ENCODE peak calls at places on chromosome 13, in four cellular contexts. C is neural progenitor cell; Q is CD4-positive, CD25-positive, alpha-beta regulatory T cell; T is lower lobe of right lung. Z is an unnamed sample. For H3K9me3, the result is how much of the 10 kb centered on the place peaks cover.

GRCh38 chr13:24159921-24160324 is 597 bp upstream of the SPATA13 start:
- DNase-seq in C (peak), T (no peak), Q (no peak), Z (no peak)

GRCh38 chr13:27174766-27175455 is 3.3 kb upstream of the USP12 start:
- DNase-seq in T (no peak), C (no peak), Q (no peak), Z (no peak)

GRCh38 chr13:39196957-39197644 is 158.8 kb downstream of the NHLRC3 start:
- DNase-seq in Q (no peak), C (no peak), T (no peak), Z (no peak)

GRCh38 chr13:98997738-98998641 is 20.1 kb upstream of the DOCK9 start:
- DNase-seq in T (no peak), C (no peak), Q (no peak), Z (no peak)

GRCh38 chr13:109246001-109246400 is 540.4 kb downstream of the IRS2 start:
- DNase-seq in Q (no peak), T (no peak), C (peak), Z (no peak)

GRCh38 chr13:106617561-106617960 is 49.6 kb upstream of the ARGLU1 start:
- DNase-seq in C (peak), T (no peak), Q (no peak), Z (no peak)

GRCh38 chr13:24670927-24671326 is 9.3 kb upstream of the ATP12A start:
- DNase-seq in C (peak), Q (no peak), T (no peak), Z (peak)

GRCh38 chr13:22648325-22648758 is 532.4 kb upstream of the SGCG start:
- DNase-seq in Q (no peak), C (peak), T (no peak), Z (no peak)

GRCh38 chr13:44063881-44064280 is 184.2 kb downstream of the LACC1 start:
- DNase-seq in Q (no peak), C (no peak), T (no peak), Z (no peak)

GRCh38 chr13:110163020-110163658 is 143.8 kb downstream of the COL4A1 start:
- DNase-seq in C (no peak), T (no peak), Q (no peak), Z (no peak)

GRCh38 chr13:51858433-51859247 is 3.1 kb upstream of the CCDC70 start:
- DNase-seq in T (no peak), C (peak), Q (no peak), Z (no peak)

GRCh38 chr13:52097197-52097596 is 31.7 kb downstream of the NEK5 start:
- DNase-seq in Q (no peak), C (no peak), T (no peak), Z (no peak)

GRCh38 chr13:75770164-75771145 is 134.3 kb downstream of the LMO7 start:
- DNase-seq in C (no peak), Q (no peak), T (no peak), Z (no peak)

GRCh38 chr13:58318495-58319167 is 687.1 kb downstream of the PCDH17 start:
- DNase-seq in T (no peak), Q (no peak), C (no peak), Z (no peak)

GRCh38 chr13:23898101-23898500 is 799 bp upstream of the C1QTNF9B start:
- DNase-seq in Q (no peak), C (no peak), T (no peak), Z (no peak)

GRCh38 chr13:86002921-86003488 is 203.8 kb upstream of the SLITRK6 start:
- DNase-seq in Q (no peak), T (no peak), C (peak), Z (no peak)

GRCh38 chr13:39484506-39485313 is 118.3 kb downstream of the LHFPL6 start:
- DNase-seq in T (no peak), C (no peak), Q (no peak), Z (no peak)

GRCh38 chr13:75774176-75774575 is 138.0 kb downstream of the LMO7 start:
- DNase-seq in C (no peak), T (no peak), Q (no peak), Z (no peak)

GRCh38 chr13:105599477-105600037 is 935.9 kb downstream of the EFNB2 start:
- DNase-seq in T (no peak), C (no peak), Q (no peak), Z (no peak)

GRCh38 chr13:43246382-43246781 is 223.0 kb downstream of the DNAJC15 start:
- DNase-seq in Q (no peak), T (no peak), C (no peak), Z (no peak)

GRCh38 chr13:51781246-51782022 is 22.5 kb downstream of the DHRS12 start:
- DNase-seq in Q (no peak), T (no peak), C (peak), Z (no peak)

GRCh38 chr13:26412263-26412662 is 145.2 kb upstream of the WASF3 start:
- DNase-seq in T (no peak), C (no peak), Q (no peak), Z (no peak)

GRCh38 chr13:49655906-49656305 is 27.6 kb downstream of the ARL11 start:
- DNase-seq in C (no peak), Q (no peak), T (no peak), Z (no peak)

GRCh38 chr13:30585748-30586262 is 31.9 kb upstream of the USPL1 start:
- DNase-seq in T (no peak), Q (no peak), C (no peak), Z (no peak)

GRCh38 chr13:110610955-110611595 is 4.3 kb upstream of the NAXD start:
- DNase-seq in Q (no peak), C (no peak), T (no peak), Z (no peak)

GRCh38 chr13:50277127-50277526 is 261.9 kb downstream of the KCNRG start:
- DNase-seq in Q (no peak), T (no peak), C (no peak), Z (no peak)

GRCh38 chr13:27789153-27789494 is 3.2 kb upstream of the GSX1 start:
- DNase-seq in T (no peak), C (no peak), Q (no peak), Z (no peak)

GRCh38 chr13:70408865-70409264 is 300.6 kb upstream of the KLHL1 start:
- DNase-seq in Q (no peak), C (no peak), T (no peak), Z (no peak)

GRCh38 chr13:33228645-33229445 is 56.7 kb downstream of the STARD13 start:
- DNase-seq in Q (no peak), C (peak), T (no peak), Z (no peak)

GRCh38 chr13:27450921-27451461 is 627 bp upstream of the MTIF3 start:
- DNase-seq in Q (peak), T (peak), C (peak), Z (peak)

GRCh38 chr13:26971990-26972888 is 199.4 kb downstream of the USP12 start:
- DNase-seq in T (peak), Q (no peak), C (peak), Z (peak)

GRCh38 chr13:45167611-45168554 is 33.0 kb downstream of the KCTD4 start:
- DNase-seq in Q (no peak), C (no peak), T (peak), Z (peak)

GRCh38 chr13:51154029-51154555 is 43.0 kb upstream of the C13orf42 start:
- DNase-seq in Q (no peak), T (no peak), C (no peak), Z (no peak)

GRCh38 chr13:100870898-100871297 is 196.3 kb upstream of the TMTC4 start:
- DNase-seq in Q (no peak), T (no peak), C (no peak), Z (no peak)

GRCh38 chr13:113918580-113918979 is 54.7 kb upstream of the GAS6 start:
- DNase-seq in Q (no peak), T (no peak), C (no peak), Z (no peak)
- H3K9me3 ChIP-seq in Q (under half), T (under half), C (under half), Z (under half)

DNA sequence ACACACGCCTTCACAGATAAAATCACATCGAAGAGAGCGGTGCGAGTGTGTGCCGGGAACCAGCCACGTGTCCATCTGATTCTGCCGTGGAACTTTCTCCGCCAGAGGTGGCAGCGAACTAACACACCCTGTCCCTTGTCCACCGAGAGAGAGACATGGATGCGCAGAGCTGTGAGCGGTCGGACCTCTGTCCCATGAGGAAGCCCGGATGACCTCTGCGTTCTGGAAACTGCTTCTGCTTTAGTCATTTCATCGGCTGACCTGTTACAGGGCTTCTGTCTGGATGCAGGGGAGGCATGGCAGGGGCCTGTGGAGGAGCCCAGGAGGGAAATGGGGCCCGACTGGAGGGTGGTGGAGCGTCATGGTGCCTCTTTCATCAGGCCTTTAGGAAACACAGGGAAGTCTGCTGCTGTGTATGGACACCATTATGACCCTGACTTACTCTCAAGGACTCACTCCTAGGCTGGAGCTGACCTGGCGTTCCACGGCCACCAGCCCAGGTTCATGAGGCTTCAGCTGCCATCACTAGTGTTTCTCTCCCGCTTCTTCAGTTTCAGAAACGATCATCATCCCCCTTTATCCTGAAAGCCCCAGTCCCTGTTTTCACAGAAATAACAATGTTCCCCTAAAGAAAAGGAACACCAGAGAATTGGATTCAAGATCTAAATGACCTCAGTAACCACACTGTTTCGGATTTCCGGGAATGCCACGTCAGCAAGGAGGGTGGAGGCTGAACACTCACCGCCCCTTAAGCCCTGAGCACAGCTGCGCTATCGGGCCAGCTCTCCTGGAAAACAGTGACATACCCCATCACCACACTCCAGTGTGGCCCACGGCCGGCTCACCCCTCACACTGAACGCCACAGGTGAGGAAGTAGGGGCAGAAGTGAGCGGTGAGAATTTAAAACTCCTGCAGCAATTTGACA is 67.5 kb downstream of the SOX1 start:
- DNase-seq in Q (no peak), T (no peak), C (no peak), Z (no peak)
- H3K9me3 ChIP-seq in Q (under half), T (under half), C (under half), Z (under half)

DNA sequence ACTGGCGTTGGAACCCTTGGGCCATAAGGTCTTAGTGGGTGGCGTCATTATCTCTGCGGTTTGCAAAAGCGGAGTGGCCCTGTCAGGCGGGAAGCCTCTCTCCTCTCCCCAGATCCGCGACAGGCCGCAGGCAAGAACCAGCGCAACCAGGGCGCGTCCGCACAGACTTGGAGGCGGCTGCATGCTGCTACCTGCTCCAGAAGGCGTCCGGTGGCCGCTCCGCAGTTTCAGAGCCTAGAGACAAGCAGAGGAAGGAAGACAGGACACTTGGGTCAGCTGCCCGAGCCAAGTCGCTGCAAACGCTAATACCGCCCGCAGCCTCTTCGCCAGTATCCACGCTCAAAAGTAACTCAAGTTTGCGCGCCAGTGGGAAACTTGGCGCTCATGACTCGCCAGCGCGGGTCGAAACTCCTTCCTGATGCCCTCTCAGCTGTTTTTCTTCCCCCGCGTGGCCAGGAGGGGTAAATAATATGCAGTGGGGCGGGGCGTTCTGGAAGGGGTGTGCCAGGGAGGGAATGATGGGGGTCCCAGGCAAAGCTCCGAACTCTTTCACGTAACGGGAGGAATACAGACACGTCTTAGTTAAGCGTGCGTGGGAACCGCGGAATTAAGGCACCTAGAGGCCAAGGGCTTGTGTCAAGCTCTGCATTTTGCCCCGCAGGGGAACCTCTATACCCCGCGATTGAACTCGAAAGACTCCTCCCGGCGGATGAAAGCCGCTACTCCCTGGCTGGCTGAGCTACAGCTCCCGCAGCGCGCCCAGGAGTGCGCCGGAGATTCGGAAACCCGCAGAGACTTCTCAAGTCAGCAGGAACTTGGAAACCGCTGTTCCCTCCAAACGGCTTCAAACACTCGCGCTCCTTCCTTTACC is at the start of gene EDNRB:
- DNase-seq in Q (no peak), C (peak), T (peak), Z (peak)
- H3K9me3 ChIP-seq in Q (under half), C (under half), T (under half), Z (under half)

DNA sequence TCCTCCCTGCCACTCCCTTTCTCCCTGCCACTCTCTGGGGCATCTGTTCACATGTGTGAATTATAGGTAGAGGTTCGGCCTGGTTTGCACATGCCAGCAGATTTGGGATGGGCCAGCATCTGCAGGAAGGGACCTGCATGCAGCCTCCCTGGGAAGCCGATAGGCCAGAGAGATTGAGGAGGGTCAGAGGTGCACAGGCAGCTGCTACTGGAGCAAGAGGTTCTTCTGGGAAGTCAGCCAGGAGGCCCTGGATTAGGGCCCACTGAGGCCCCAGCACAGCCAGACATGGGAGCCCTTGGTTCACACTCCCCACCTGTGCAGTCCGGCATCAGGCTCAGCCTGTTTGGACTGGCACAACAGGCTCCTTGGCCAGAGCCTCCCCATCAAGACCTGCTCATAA is 12.1 kb downstream of the TUBA3C start:
- DNase-seq in C (no peak), Q (no peak), T (no peak), Z (no peak)
- H3K9me3 ChIP-seq in C (under half), Q (under half), T (under half), Z (half or more)

DNA sequence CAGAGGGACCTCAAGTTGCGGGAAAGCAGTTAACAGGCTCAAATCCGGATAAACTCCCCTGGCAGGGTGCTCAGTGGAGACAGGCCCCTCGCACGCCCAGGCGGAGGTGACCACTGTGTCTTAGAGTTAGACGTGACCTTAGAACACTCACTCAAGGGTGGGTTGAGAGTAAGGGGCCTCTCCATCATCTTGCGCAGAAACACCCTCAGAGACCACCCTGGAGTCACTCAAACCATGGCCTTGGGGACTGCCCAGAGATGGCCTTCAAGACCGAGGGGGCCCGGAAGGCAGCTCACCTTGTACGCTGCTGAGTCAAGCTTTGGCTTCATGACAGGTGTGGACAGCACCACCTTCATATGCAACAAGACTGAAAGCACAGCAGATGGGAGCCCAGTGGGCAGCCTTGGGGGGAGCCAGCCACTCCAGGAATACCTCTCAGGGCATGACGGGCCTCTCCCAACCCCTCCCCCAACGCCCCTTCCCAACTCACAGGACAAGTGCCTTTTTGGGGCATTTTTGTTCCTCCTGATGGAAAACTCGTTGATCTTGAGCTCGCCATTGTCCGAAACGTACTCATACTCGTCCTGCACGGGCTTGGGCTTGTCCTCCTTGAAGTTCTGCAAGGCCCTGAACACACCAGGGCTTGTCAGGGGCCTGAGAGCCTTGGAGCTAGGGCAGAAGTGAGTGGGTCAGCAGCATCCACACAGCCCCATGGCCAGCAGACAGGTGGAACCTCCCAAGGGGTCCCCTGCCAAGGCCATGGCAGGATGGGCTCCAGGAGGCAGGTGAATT is 229.2 kb downstream of the TUBA3C start:
- DNase-seq in C (no peak), Q (no peak), T (no peak), Z (no peak)
- H3K9me3 ChIP-seq in C (under half), Q (under half), T (under half), Z (half or more)

GRCh38 chr13:47959468-47960088 is 41.5 kb downstream of the SUCLA2 start:
- DNase-seq in T (no peak), C (no peak), Q (no peak), Z (no peak)
- H3K9me3 ChIP-seq in T (under half), C (under half), Q (under half), Z (under half)

Z was measured in mucosa of descending colon.